ENCODE peak calls at places on chromosome 6, in five cellular contexts. One of them, this sample, is unnamed.

GRCh38 chr6:43070028-43070632 is 6.0 kb upstream of the PTK7 start:
- DNase-seq in fibroblast of lung: peak
- DNase-seq in mesenchymal stem cell: peak
- DNase-seq in iris pigment epithelial cell: peak
- DNase-seq in activated naive CD8-positive, alpha-beta T cell treated with anti-CD3 and anti-CD28 coated beads, Interleukin-2, amount 50 U/mL, for 24 hours: no peak
- DNase-seq in this sample: peak

GRCh38 chr6:11854418-11855165 is 76.0 kb upstream of the ADTRP start:
- DNase-seq in fibroblast of lung: peak
- DNase-seq in mesenchymal stem cell: peak
- DNase-seq in iris pigment epithelial cell: peak
- DNase-seq in activated naive CD8-positive, alpha-beta T cell treated with anti-CD3 and anti-CD28 coated beads, Interleukin-2, amount 50 U/mL, for 24 hours: no peak
- DNase-seq in this sample: peak

GRCh38 chr6:68559052-68559451 is 76.0 kb upstream of the ADGRB3 start:
- DNase-seq in fibroblast of lung: peak
- DNase-seq in mesenchymal stem cell: no peak
- DNase-seq in iris pigment epithelial cell: no peak
- DNase-seq in activated naive CD8-positive, alpha-beta T cell treated with anti-CD3 and anti-CD28 coated beads, Interleukin-2, amount 50 U/mL, for 24 hours: no peak
- DNase-seq in this sample: no peak

GRCh38 chr6:132084811-132085509 is 133.8 kb upstream of the CCN2 start:
- DNase-seq in fibroblast of lung: peak
- DNase-seq in mesenchymal stem cell: peak
- DNase-seq in iris pigment epithelial cell: peak
- DNase-seq in activated naive CD8-positive, alpha-beta T cell treated with anti-CD3 and anti-CD28 coated beads, Interleukin-2, amount 50 U/mL, for 24 hours: no peak
- DNase-seq in this sample: peak

GRCh38 chr6:166997768-166998255 is 1.4 kb upstream of the CEP43 start:
- DNase-seq in fibroblast of lung: peak
- DNase-seq in mesenchymal stem cell: peak
- DNase-seq in iris pigment epithelial cell: peak
- DNase-seq in activated naive CD8-positive, alpha-beta T cell treated with anti-CD3 and anti-CD28 coated beads, Interleukin-2, amount 50 U/mL, for 24 hours: peak
- DNase-seq in this sample: peak

GRCh38 chr6:11810039-11810541 is 31.5 kb upstream of the ADTRP start:
- DNase-seq in fibroblast of lung: peak
- DNase-seq in mesenchymal stem cell: peak
- DNase-seq in iris pigment epithelial cell: peak
- DNase-seq in activated naive CD8-positive, alpha-beta T cell treated with anti-CD3 and anti-CD28 coated beads, Interleukin-2, amount 50 U/mL, for 24 hours: no peak
- DNase-seq in this sample: peak

GRCh38 chr6:137089305-137089704 is 44.5 kb upstream of the IL20RA start:
- DNase-seq in fibroblast of lung: no peak
- DNase-seq in mesenchymal stem cell: no peak
- DNase-seq in iris pigment epithelial cell: no peak
- DNase-seq in activated naive CD8-positive, alpha-beta T cell treated with anti-CD3 and anti-CD28 coated beads, Interleukin-2, amount 50 U/mL, for 24 hours: no peak
- DNase-seq in this sample: no peak

GRCh38 chr6:41153992-41154625 is at the start of gene TREML1:
- DNase-seq in fibroblast of lung: no peak
- DNase-seq in mesenchymal stem cell: no peak
- DNase-seq in iris pigment epithelial cell: no peak
- DNase-seq in activated naive CD8-positive, alpha-beta T cell treated with anti-CD3 and anti-CD28 coated beads, Interleukin-2, amount 50 U/mL, for 24 hours: no peak
- DNase-seq in this sample: no peak

GRCh38 chr6:33958208-33958862 is 154.5 kb upstream of the MLN start:
- DNase-seq in fibroblast of lung: no peak
- DNase-seq in mesenchymal stem cell: no peak
- DNase-seq in iris pigment epithelial cell: no peak
- DNase-seq in activated naive CD8-positive, alpha-beta T cell treated with anti-CD3 and anti-CD28 coated beads, Interleukin-2, amount 50 U/mL, for 24 hours: peak
- DNase-seq in this sample: no peak

GRCh38 chr6:21188505-21189223 is 404.9 kb upstream of the SOX4 start:
- DNase-seq in fibroblast of lung: no peak
- DNase-seq in mesenchymal stem cell: no peak
- DNase-seq in iris pigment epithelial cell: no peak
- DNase-seq in activated naive CD8-positive, alpha-beta T cell treated with anti-CD3 and anti-CD28 coated beads, Interleukin-2, amount 50 U/mL, for 24 hours: no peak
- DNase-seq in this sample: peak

GRCh38 chr6:154411076-154411475 is 54.5 kb upstream of the IPCEF1 start:
- DNase-seq in fibroblast of lung: no peak
- DNase-seq in mesenchymal stem cell: no peak
- DNase-seq in iris pigment epithelial cell: peak
- DNase-seq in activated naive CD8-positive, alpha-beta T cell treated with anti-CD3 and anti-CD28 coated beads, Interleukin-2, amount 50 U/mL, for 24 hours: no peak
- DNase-seq in this sample: no peak

GRCh38 chr6:112233864-112234263 is 20.5 kb downstream of the LAMA4 start:
- DNase-seq in fibroblast of lung: peak
- DNase-seq in mesenchymal stem cell: peak
- DNase-seq in iris pigment epithelial cell: peak
- DNase-seq in activated naive CD8-positive, alpha-beta T cell treated with anti-CD3 and anti-CD28 coated beads, Interleukin-2, amount 50 U/mL, for 24 hours: no peak
- DNase-seq in this sample: peak

GRCh38 chr6:12649325-12649724 is 67.2 kb upstream of the PHACTR1 start:
- DNase-seq in fibroblast of lung: no peak
- DNase-seq in mesenchymal stem cell: no peak
- DNase-seq in iris pigment epithelial cell: no peak
- DNase-seq in activated naive CD8-positive, alpha-beta T cell treated with anti-CD3 and anti-CD28 coated beads, Interleukin-2, amount 50 U/mL, for 24 hours: no peak
- DNase-seq in this sample: no peak

GRCh38 chr6:43313813-43314212 is 5.2 kb upstream of the CRIP3 start:
- DNase-seq in fibroblast of lung: no peak
- DNase-seq in mesenchymal stem cell: no peak
- DNase-seq in iris pigment epithelial cell: no peak
- DNase-seq in activated naive CD8-positive, alpha-beta T cell treated with anti-CD3 and anti-CD28 coated beads, Interleukin-2, amount 50 U/mL, for 24 hours: no peak
- DNase-seq in this sample: no peak

GRCh38 chr6:134619789-134620188 is 301.9 kb upstream of the SGK1 start:
- DNase-seq in fibroblast of lung: peak
- DNase-seq in mesenchymal stem cell: peak
- DNase-seq in iris pigment epithelial cell: peak
- DNase-seq in activated naive CD8-positive, alpha-beta T cell treated with anti-CD3 and anti-CD28 coated beads, Interleukin-2, amount 50 U/mL, for 24 hours: no peak
- DNase-seq in this sample: no peak

GRCh38 chr6:125346143-125346925 is 44.6 kb upstream of the HDDC2 start:
- DNase-seq in fibroblast of lung: no peak
- DNase-seq in mesenchymal stem cell: no peak
- DNase-seq in iris pigment epithelial cell: no peak
- DNase-seq in activated naive CD8-positive, alpha-beta T cell treated with anti-CD3 and anti-CD28 coated beads, Interleukin-2, amount 50 U/mL, for 24 hours: no peak
- DNase-seq in this sample: no peak

GRCh38 chr6:90197854-90198496 is 98.7 kb downstream of the BACH2 start:
- DNase-seq in fibroblast of lung: peak
- DNase-seq in mesenchymal stem cell: peak
- DNase-seq in iris pigment epithelial cell: peak
- DNase-seq in activated naive CD8-positive, alpha-beta T cell treated with anti-CD3 and anti-CD28 coated beads, Interleukin-2, amount 50 U/mL, for 24 hours: no peak
- DNase-seq in this sample: no peak

GRCh38 chr6:168104636-168105035 is 25.6 kb upstream of the FRMD1 start:
- DNase-seq in fibroblast of lung: no peak
- DNase-seq in mesenchymal stem cell: no peak
- DNase-seq in iris pigment epithelial cell: no peak
- DNase-seq in activated naive CD8-positive, alpha-beta T cell treated with anti-CD3 and anti-CD28 coated beads, Interleukin-2, amount 50 U/mL, for 24 hours: no peak
- DNase-seq in this sample: no peak

GRCh38 chr6:132712366-132712765 is 1.5 kb downstream of the VNN1 start:
- DNase-seq in fibroblast of lung: peak
- DNase-seq in mesenchymal stem cell: peak
- DNase-seq in iris pigment epithelial cell: peak
- DNase-seq in activated naive CD8-positive, alpha-beta T cell treated with anti-CD3 and anti-CD28 coated beads, Interleukin-2, amount 50 U/mL, for 24 hours: no peak
- DNase-seq in this sample: peak

GRCh38 chr6:26056583-26057350 is 30.5 kb upstream of the HFE start:
- DNase-seq in fibroblast of lung: peak
- DNase-seq in mesenchymal stem cell: no peak
- DNase-seq in iris pigment epithelial cell: no peak
- DNase-seq in activated naive CD8-positive, alpha-beta T cell treated with anti-CD3 and anti-CD28 coated beads, Interleukin-2, amount 50 U/mL, for 24 hours: peak
- DNase-seq in this sample: peak

GRCh38 chr6:168196881-168197635 is 118.0 kb upstream of the FRMD1 start:
- DNase-seq in fibroblast of lung: no peak
- DNase-seq in mesenchymal stem cell: no peak
- DNase-seq in iris pigment epithelial cell: no peak
- DNase-seq in activated naive CD8-positive, alpha-beta T cell treated with anti-CD3 and anti-CD28 coated beads, Interleukin-2, amount 50 U/mL, for 24 hours: no peak
- DNase-seq in this sample: no peak

GRCh38 chr6:142088858-142089216 is 43.9 kb upstream of the GJE1 start:
- DNase-seq in fibroblast of lung: peak
- DNase-seq in mesenchymal stem cell: peak
- DNase-seq in iris pigment epithelial cell: peak
- DNase-seq in activated naive CD8-positive, alpha-beta T cell treated with anti-CD3 and anti-CD28 coated beads, Interleukin-2, amount 50 U/mL, for 24 hours: no peak
- DNase-seq in this sample: peak